ENCODE peak calls at places on chromosomes 7 and 10, in four cellular contexts. One of them, this sample, is unnamed. For H3K4me1, the result is how much of the 10 kb centered on the place peaks cover.

GRCh38 chr7:130566898-130567280 is 75.0 kb downstream of the MEST start:
- DNase-seq in stomach: no peak
- DNase-seq in effector memory CD4-positive, alpha-beta T cell: no peak
- DNase-seq in heart left ventricle: no peak
- DNase-seq in this sample: no peak

GRCh38 chr7:101410743-101411476 is 48.2 kb downstream of the COL26A1 start:
- DNase-seq in stomach: peak
- DNase-seq in effector memory CD4-positive, alpha-beta T cell: no peak
- DNase-seq in heart left ventricle: no peak
- DNase-seq in this sample: no peak

GRCh38 chr7:131544449-131545425 is 11.7 kb downstream of the PODXL start:
- DNase-seq in stomach: no peak
- DNase-seq in effector memory CD4-positive, alpha-beta T cell: no peak
- DNase-seq in heart left ventricle: no peak
- DNase-seq in this sample: no peak

GRCh38 chr10:36802523-36803153 is 322.8 kb upstream of the ANKRD30A start:
- DNase-seq in stomach: no peak
- DNase-seq in effector memory CD4-positive, alpha-beta T cell: no peak
- DNase-seq in heart left ventricle: peak
- DNase-seq in this sample: no peak

GRCh38 chr7:132778761-132779160 is 202.5 kb upstream of the PLXNA4 start:
- DNase-seq in stomach: no peak
- DNase-seq in effector memory CD4-positive, alpha-beta T cell: no peak
- DNase-seq in heart left ventricle: no peak
- DNase-seq in this sample: no peak

GRCh38 chr7:157970744-157971143 is 616.9 kb downstream of the PTPRN2 start:
- DNase-seq in stomach: no peak
- DNase-seq in effector memory CD4-positive, alpha-beta T cell: no peak
- DNase-seq in heart left ventricle: no peak
- DNase-seq in this sample: no peak

GRCh38 chr7:47844311-47844710 is 104.0 kb downstream of the PKD1L1 start:
- DNase-seq in stomach: no peak
- DNase-seq in effector memory CD4-positive, alpha-beta T cell: no peak
- DNase-seq in heart left ventricle: no peak
- DNase-seq in this sample: no peak

GRCh38 chr10:1045415-1045814 is 3.5 kb downstream of the IDI1 start:
- DNase-seq in stomach: no peak
- DNase-seq in effector memory CD4-positive, alpha-beta T cell: no peak
- DNase-seq in heart left ventricle: no peak
- DNase-seq in this sample: no peak

GRCh38 chr10:17216217-17216900 is 11.7 kb upstream of the VIM start:
- DNase-seq in stomach: no peak
- DNase-seq in effector memory CD4-positive, alpha-beta T cell: no peak
- DNase-seq in heart left ventricle: no peak
- DNase-seq in this sample: no peak

GRCh38 chr7:130009848-130010688 is 41.1 kb downstream of the ZC3HC1 start:
- DNase-seq in stomach: peak
- DNase-seq in effector memory CD4-positive, alpha-beta T cell: no peak
- DNase-seq in heart left ventricle: no peak
- DNase-seq in this sample: no peak

GRCh38 chr7:22569586-22570321 is 69.8 kb upstream of the STEAP1B start:
- DNase-seq in stomach: no peak
- DNase-seq in effector memory CD4-positive, alpha-beta T cell: no peak
- DNase-seq in heart left ventricle: no peak
- DNase-seq in this sample: no peak
- H3K4me1 ChIP-seq in stomach: under half
- H3K4me1 ChIP-seq in effector memory CD4-positive, alpha-beta T cell: under half
- H3K4me1 ChIP-seq in heart left ventricle: under half
- H3K4me1 ChIP-seq in this sample: under half

DNA sequence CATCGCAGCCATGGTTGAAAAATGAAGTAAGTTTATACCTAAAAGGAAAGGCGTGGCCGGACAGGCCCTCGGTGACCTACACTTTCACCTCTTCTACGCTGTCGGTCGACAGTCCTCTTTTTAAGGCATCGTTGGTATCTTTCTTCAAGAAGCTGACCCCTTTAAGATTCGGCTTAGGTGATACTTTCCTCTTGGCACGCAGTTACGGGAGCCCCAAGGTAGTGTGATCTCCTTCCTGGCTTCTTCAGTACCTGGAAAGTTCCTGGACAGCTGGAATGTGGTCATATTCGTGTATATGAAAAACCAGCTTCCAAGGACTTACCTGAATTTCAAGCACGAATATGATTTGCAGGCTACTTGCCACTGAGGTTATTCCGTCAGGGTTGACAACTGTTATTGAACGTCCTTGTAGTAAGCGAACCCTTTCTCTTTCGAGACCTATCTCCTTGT is 885 bp upstream of the SYPL1 start:
- DNase-seq in stomach: no peak
- DNase-seq in effector memory CD4-positive, alpha-beta T cell: no peak
- DNase-seq in heart left ventricle: no peak
- DNase-seq in this sample: no peak
- H3K4me3 ChIP-seq in stomach: peak
- H3K4me3 ChIP-seq in effector memory CD4-positive, alpha-beta T cell: peak
- H3K4me3 ChIP-seq in heart left ventricle: peak
- H3K4me3 ChIP-seq in this sample: peak

DNA sequence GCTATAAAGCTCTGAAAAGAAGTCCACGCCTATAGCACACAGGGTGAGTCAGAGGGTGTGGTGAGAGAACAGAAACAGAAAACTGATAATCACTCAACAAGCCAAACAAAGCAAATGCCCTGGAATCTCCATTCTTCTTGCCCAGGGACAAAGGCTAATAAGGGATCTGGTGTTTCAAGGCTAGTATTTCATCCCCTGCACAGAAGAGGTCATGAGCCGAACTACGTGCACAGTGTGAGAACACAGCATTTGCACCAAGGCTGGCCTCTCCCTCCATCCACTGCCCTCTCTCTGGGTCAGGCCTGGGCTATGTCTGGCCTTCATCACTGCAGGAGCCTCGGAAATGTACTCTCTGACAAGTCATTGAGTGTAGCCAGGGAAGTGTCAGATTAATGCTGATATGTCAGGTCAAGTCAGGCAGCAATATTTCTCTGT is 42.7 kb downstream of the PRR15 start:
- DNase-seq in stomach: no peak
- DNase-seq in effector memory CD4-positive, alpha-beta T cell: no peak
- DNase-seq in heart left ventricle: no peak
- DNase-seq in this sample: no peak
- H3K4me1 ChIP-seq in stomach: under half
- H3K4me1 ChIP-seq in effector memory CD4-positive, alpha-beta T cell: under half
- H3K4me1 ChIP-seq in heart left ventricle: under half
- H3K4me1 ChIP-seq in this sample: under half

GRCh38 chr7:90625562-90625961 is 29.4 kb downstream of the CDK14 start:
- DNase-seq in stomach: no peak
- DNase-seq in effector memory CD4-positive, alpha-beta T cell: no peak
- DNase-seq in heart left ventricle: peak
- DNase-seq in this sample: no peak

GRCh38 chr7:90625051-90625450 is 28.9 kb downstream of the CDK14 start:
- DNase-seq in stomach: no peak
- DNase-seq in effector memory CD4-positive, alpha-beta T cell: no peak
- DNase-seq in heart left ventricle: no peak
- DNase-seq in this sample: no peak

GRCh38 chr7:90624128-90624980 is 28.2 kb downstream of the CDK14 start:
- DNase-seq in stomach: no peak
- DNase-seq in effector memory CD4-positive, alpha-beta T cell: no peak
- DNase-seq in heart left ventricle: no peak
- DNase-seq in this sample: no peak

GRCh38 chr7:90622670-90623069 is 26.5 kb downstream of the CDK14 start:
- DNase-seq in stomach: no peak
- DNase-seq in effector memory CD4-positive, alpha-beta T cell: no peak
- DNase-seq in heart left ventricle: no peak
- DNase-seq in this sample: no peak

GRCh38 chr7:90626011-90626410 is 29.9 kb downstream of the CDK14 start:
- DNase-seq in stomach: no peak
- DNase-seq in effector memory CD4-positive, alpha-beta T cell: no peak
- DNase-seq in heart left ventricle: no peak
- DNase-seq in this sample: no peak
- H3K4me3 ChIP-seq in stomach: no peak
- H3K4me3 ChIP-seq in effector memory CD4-positive, alpha-beta T cell: no peak
- H3K4me3 ChIP-seq in heart left ventricle: no peak
- H3K4me3 ChIP-seq in this sample: no peak

GRCh38 chr10:50613150-50613549 is 10.6 kb downstream of the SGMS1 start:
- DNase-seq in stomach: no peak
- DNase-seq in effector memory CD4-positive, alpha-beta T cell: no peak
- DNase-seq in heart left ventricle: no peak
- DNase-seq in this sample: no peak
- H3K4me1 ChIP-seq in stomach: under half
- H3K4me1 ChIP-seq in effector memory CD4-positive, alpha-beta T cell: under half
- H3K4me1 ChIP-seq in heart left ventricle: under half
- H3K4me1 ChIP-seq in this sample: under half

DNA sequence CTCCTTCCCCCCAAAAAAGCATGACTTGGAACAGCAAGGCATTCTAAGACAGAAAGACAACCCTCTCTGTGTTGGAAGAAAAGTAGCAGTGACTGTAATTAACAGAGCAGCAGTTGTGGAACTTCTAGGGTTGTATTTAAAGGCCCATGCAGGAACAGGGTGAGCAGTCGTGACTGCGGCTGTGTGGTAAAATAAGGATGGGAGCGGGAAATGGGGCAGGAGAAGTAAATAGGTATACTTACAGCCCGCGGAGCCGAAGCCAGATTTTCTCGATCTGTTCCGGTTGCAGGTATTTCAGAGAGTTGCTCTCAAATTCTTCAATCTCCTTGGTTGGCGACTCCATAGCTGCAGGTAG is 179 bp downstream of the PDE1C start:
- DNase-seq in stomach: no peak
- DNase-seq in effector memory CD4-positive, alpha-beta T cell: no peak
- DNase-seq in heart left ventricle: no peak
- DNase-seq in this sample: no peak
- H3K4me3 ChIP-seq in stomach: peak
- H3K4me3 ChIP-seq in effector memory CD4-positive, alpha-beta T cell: no peak
- H3K4me3 ChIP-seq in heart left ventricle: peak
- H3K4me3 ChIP-seq in this sample: peak

DNA sequence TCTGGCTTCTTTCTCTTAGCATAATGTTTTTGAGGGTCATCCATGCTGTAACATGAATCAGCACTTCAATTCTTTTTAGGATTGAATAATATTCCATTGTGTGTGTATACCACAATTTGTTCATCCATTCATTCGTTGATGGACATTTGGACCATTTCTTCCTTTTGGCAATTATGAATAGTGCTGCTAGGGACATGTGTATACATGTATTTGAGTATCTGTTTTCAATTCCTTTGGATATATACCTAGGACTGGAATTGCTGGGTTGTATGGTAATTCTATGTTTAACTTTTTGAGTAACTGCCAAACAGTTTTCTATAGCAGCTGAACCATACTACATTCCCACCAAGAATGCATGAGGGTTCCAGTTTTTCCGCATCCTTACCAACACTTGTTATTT is 39.2 kb downstream of the GBF1 start:
- DNase-seq in stomach: no peak
- DNase-seq in effector memory CD4-positive, alpha-beta T cell: no peak
- DNase-seq in heart left ventricle: no peak
- DNase-seq in this sample: no peak
- H3K4me1 ChIP-seq in stomach: under half
- H3K4me1 ChIP-seq in effector memory CD4-positive, alpha-beta T cell: under half
- H3K4me1 ChIP-seq in heart left ventricle: under half
- H3K4me1 ChIP-seq in this sample: under half

GRCh38 chr10:129766611-129767550 is 197.2 kb downstream of the EBF3 start:
- DNase-seq in stomach: peak
- DNase-seq in effector memory CD4-positive, alpha-beta T cell: no peak
- DNase-seq in heart left ventricle: no peak
- DNase-seq in this sample: no peak

GRCh38 chr10:129765664-129766550 is 198.2 kb downstream of the EBF3 start:
- DNase-seq in stomach: peak
- DNase-seq in effector memory CD4-positive, alpha-beta T cell: no peak
- DNase-seq in heart left ventricle: no peak
- DNase-seq in this sample: no peak

GRCh38 chr10:129767751-129768150 is 196.3 kb downstream of the EBF3 start:
- DNase-seq in stomach: no peak
- DNase-seq in effector memory CD4-positive, alpha-beta T cell: no peak
- DNase-seq in heart left ventricle: no peak
- DNase-seq in this sample: no peak

GRCh38 chr10:129764011-129764900 is 199.8 kb downstream of the EBF3 start:
- DNase-seq in stomach: peak
- DNase-seq in effector memory CD4-positive, alpha-beta T cell: no peak
- DNase-seq in heart left ventricle: peak
- DNase-seq in this sample: no peak

GRCh38 chr10:129764901-129765663 is 199.0 kb downstream of the EBF3 start:
- DNase-seq in stomach: peak
- DNase-seq in effector memory CD4-positive, alpha-beta T cell: no peak
- DNase-seq in heart left ventricle: no peak
- DNase-seq in this sample: no peak
- H3K4me3 ChIP-seq in stomach: no peak
- H3K4me3 ChIP-seq in effector memory CD4-positive, alpha-beta T cell: no peak
- H3K4me3 ChIP-seq in heart left ventricle: no peak
- H3K4me3 ChIP-seq in this sample: no peak

DNA sequence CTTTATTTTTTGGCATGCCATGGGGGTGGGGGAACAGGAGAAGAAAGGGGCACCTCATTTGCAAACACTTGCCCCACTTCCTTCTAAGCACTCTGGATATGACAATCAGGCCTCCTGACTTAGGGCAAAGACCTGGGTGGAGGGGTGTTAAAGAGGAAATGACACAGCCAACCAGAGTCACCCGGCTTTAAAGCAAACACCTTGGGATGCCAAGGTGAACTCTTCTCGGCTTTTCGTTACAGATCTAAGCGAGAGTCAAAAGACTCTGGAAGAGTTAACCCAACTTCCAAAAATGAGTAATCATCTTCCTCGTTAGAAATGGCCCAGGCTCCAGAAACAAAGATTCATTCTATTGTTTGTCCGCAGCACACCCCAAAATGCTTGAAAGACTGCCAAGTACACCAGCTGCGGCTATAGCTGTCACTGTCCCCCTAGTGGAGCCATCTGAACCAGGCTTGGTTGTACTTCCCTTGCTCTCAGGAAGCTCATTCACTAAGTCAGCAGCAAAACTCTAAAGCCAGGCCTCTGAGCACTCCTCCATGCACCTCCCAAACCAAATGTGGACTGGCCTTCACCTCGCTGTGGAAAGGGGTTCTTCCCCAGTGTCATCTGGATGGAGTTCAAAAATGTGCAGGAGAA is 24.8 kb downstream of the FAM53B start:
- DNase-seq in stomach: peak
- DNase-seq in effector memory CD4-positive, alpha-beta T cell: peak
- DNase-seq in heart left ventricle: peak
- DNase-seq in this sample: no peak
- H3K4me1 ChIP-seq in stomach: under half
- H3K4me1 ChIP-seq in effector memory CD4-positive, alpha-beta T cell: half or more
- H3K4me1 ChIP-seq in heart left ventricle: half or more
- H3K4me1 ChIP-seq in this sample: half or more

DNA sequence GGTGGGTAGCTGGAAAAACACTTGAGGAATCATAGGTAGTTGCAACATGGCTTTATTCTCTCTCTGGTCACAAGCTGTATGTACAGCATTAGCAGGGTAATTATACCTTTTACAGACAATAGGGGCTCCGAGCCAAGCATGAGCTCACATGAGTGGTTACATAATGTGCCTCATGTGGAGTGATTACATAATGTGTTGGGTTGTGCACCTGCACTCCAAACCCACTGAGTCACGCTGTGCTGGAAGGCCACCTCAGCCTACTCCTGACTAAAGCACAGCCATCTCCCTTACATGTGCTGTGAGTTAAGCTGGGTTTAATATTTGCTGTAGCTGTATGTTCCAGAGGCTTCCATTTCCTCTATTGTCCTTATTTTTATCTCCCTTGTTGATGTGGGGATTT is 348.7 kb upstream of the SEMA3C start:
- DNase-seq in stomach: no peak
- DNase-seq in effector memory CD4-positive, alpha-beta T cell: no peak
- DNase-seq in heart left ventricle: no peak
- DNase-seq in this sample: no peak
- H3K4me3 ChIP-seq in stomach: no peak
- H3K4me3 ChIP-seq in effector memory CD4-positive, alpha-beta T cell: no peak
- H3K4me3 ChIP-seq in heart left ventricle: no peak
- H3K4me3 ChIP-seq in this sample: no peak